ENCODE peak calls at places on chromosome 21, in seven cellular contexts. F is HL-60; X is activated CD4-positive, CD25-positive, alpha-beta regulatory T cell; H is A172; D is head of caudate nucleus; V is endothelial cell of umbilical vein; E is hepatic stellate cell. I is an unnamed sample.

GRCh38 chr21:45460611-45461368 is 55.8 kb downstream of the COL18A1 start:
- DNase-seq in D (no peak), X (no peak), H (peak), E (peak), F (no peak), V (no peak), I (no peak)

GRCh38 chr21:38340131-38340530 is 83.3 kb downstream of the KCNJ15 start:
- DNase-seq in H (no peak), X (no peak), E (no peak), D (no peak), F (no peak), V (no peak), I (no peak)

GRCh38 chr21:17440955-17441354 is 71.9 kb upstream of the CXADR start:
- DNase-seq in E (no peak), X (no peak), V (no peak), H (no peak), D (no peak), F (no peak), I (no peak)

GRCh38 chr21:27511241-27511640 is 544.4 kb upstream of the ADAMTS5 start:
- DNase-seq in F (no peak), X (no peak), V (no peak), D (no peak), H (no peak), E (no peak), I (no peak)

GRCh38 chr21:43861716-43862115 is 3.3 kb upstream of the AGPAT3 start:
- DNase-seq in F (no peak), H (no peak), D (no peak), E (no peak), X (no peak), V (no peak), I (no peak)

GRCh38 chr21:27101533-27101932 is 134.6 kb upstream of the ADAMTS5 start:
- DNase-seq in X (no peak), V (no peak), H (no peak), F (no peak), E (no peak), D (no peak), I (no peak)

GRCh38 chr21:44737706-44738354 is 26.5 kb upstream of the TSPEAR start:
- DNase-seq in H (peak), E (no peak), F (no peak), V (no peak), X (no peak), D (no peak), I (peak)

GRCh38 chr21:17925000-17925610 is 105.9 kb upstream of the C21orf91 start:
- DNase-seq in X (peak), V (peak), F (peak), H (peak), D (no peak), E (peak), I (peak)

GRCh38 chr21:26007911-26008579 is 162.5 kb downstream of the APP start:
- DNase-seq in H (no peak), X (no peak), D (no peak), E (no peak), V (no peak), F (no peak), I (no peak)

GRCh38 chr21:28447453-28447852 is 545.2 kb downstream of the LTN1 start:
- DNase-seq in E (peak), D (no peak), H (no peak), F (no peak), V (no peak), X (no peak), I (no peak)

GRCh38 chr21:32415451-32415850 is 2.9 kb downstream of the EVA1C start:
- DNase-seq in H (no peak), D (no peak), E (no peak), X (no peak), V (no peak), F (no peak), I (no peak)

GRCh38 chr21:37671381-37671780 is 244.9 kb downstream of the KCNJ6 start:
- DNase-seq in D (no peak), F (no peak), V (no peak), H (no peak), E (no peak), X (no peak), I (no peak)

GRCh38 chr21:15247613-15248012 is 182.8 kb upstream of the NRIP1 start:
- DNase-seq in X (no peak), D (no peak), H (no peak), E (no peak), F (no peak), V (no peak), I (no peak)